ENCODE peak calls at places on chromosomes 1 and 21, in six cellular contexts. V is tibial artery; Z is stomach; X is effector memory CD4-positive, alpha-beta T cell; L is left lung; O is A673. Q is an unnamed sample.

GRCh38 chr1:9886063-9886742 is 23.9 kb downstream of the CTNNBIP1 start:
- DNase-seq in V (no peak), Z (no peak), X (no peak), L (peak), O (peak), Q (no peak)

GRCh38 chr1:36365310-36365895 is 20.3 kb downstream of the STK40 start:
- DNase-seq in V (peak), Z (no peak), X (no peak), L (no peak), O (peak), Q (no peak)

GRCh38 chr1:246978785-246979184 is 29.1 kb downstream of the ZNF695 start:
- DNase-seq in V (no peak), Z (no peak), X (no peak), L (no peak), O (no peak), Q (no peak)

GRCh38 chr1:178060789-178061556 is 32.9 kb upstream of the RASAL2 start:
- DNase-seq in V (no peak), Z (no peak), X (no peak), L (no peak), O (peak), Q (no peak)

GRCh38 chr1:235297579-235297978 is 30.4 kb downstream of the ARID4B start:
- DNase-seq in V (no peak), Z (no peak), X (no peak), L (no peak), O (no peak), Q (peak)

GRCh38 chr1:99003911-99004269 is 771 bp downstream of the PLPPR5 start:
- DNase-seq in V (no peak), Z (no peak), X (no peak), L (peak), O (no peak), Q (no peak)

GRCh38 chr1:92484171-92484471 is 2.6 kb downstream of the GFI1 start:
- DNase-seq in V (no peak), Z (no peak), X (no peak), L (peak), O (no peak), Q (no peak)

GRCh38 chr1:193025218-193025617 is 33.9 kb downstream of the UCHL5 start:
- DNase-seq in V (no peak), Z (no peak), X (no peak), L (no peak), O (no peak), Q (no peak)

GRCh38 chr1:192969091-192969490 is 90.1 kb downstream of the UCHL5 start:
- DNase-seq in V (no peak), Z (no peak), X (no peak), L (no peak), O (no peak), Q (no peak)

GRCh38 chr1:23423415-23424170 is 955 bp downstream of the TCEA3 start:
- DNase-seq in V (no peak), Z (peak), X (no peak), L (peak), O (no peak), Q (no peak)

GRCh38 chr1:43764581-43764980 is 57.2 kb downstream of the ST3GAL3 start:
- DNase-seq in V (no peak), Z (no peak), X (no peak), L (no peak), O (no peak), Q (no peak)

GRCh38 chr1:43766086-43766784 is 58.9 kb downstream of the ST3GAL3 start:
- DNase-seq in V (no peak), Z (no peak), X (no peak), L (no peak), O (peak), Q (no peak)

GRCh38 chr1:43769350-43769908 is 62.1 kb downstream of the ST3GAL3 start:
- DNase-seq in V (no peak), Z (no peak), X (no peak), L (no peak), O (no peak), Q (no peak)

GRCh38 chr1:43768168-43768567 is 60.8 kb downstream of the ST3GAL3 start:
- DNase-seq in V (no peak), Z (no peak), X (no peak), L (no peak), O (no peak), Q (no peak)

GRCh38 chr1:43766818-43767525 is 59.6 kb downstream of the ST3GAL3 start:
- DNase-seq in V (no peak), Z (no peak), X (no peak), L (no peak), O (no peak), Q (no peak)
- H3K4me3 ChIP-seq in V (no peak), Z (no peak), X (no peak), L (no peak), O (no peak), Q (no peak)

DNA sequence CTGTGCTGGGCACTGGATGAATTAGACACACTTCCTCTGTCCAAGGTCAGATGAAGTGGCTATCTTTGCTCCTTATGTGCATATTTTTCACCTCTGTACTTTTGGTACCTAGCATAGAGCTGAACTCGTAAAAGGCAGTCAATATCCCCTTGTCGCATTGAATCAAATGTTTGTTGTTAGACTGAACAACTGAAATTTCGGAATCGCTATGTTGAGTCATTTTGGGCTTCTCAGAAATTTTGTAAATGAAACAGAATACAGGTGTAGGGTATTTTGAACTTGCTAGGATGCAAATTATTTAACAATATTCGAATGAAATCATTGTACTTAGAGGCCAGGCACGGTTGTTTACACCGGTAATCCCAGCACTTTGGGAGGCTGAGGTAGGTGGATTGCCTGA is 48.0 kb downstream of the PDE4B start:
- DNase-seq in V (no peak), Z (no peak), X (no peak), L (no peak), O (no peak), Q (no peak)
- H3K4me3 ChIP-seq in V (no peak), Z (no peak), X (no peak), L (no peak), O (no peak), Q (no peak)

DNA sequence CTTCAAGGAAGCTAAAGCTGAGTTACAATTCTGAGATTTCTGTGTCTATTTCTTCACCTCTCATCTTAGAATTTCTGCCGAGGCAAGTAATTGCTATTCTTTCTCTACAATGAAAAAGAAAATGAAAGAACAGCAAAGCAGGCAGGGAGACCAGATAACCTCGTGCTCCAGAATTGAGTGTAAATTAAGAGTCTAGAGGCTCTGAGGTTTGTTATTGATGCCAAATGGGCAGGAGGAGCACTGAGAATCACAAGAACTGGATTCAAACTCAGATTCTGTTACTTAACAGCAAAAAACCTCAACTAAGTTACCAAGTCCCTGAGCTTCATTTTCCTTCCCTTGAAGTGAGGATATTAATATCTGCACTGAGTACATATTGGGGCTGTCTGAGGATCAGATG is 5.5 kb upstream of the DDR2 start:
- DNase-seq in V (no peak), Z (no peak), X (no peak), L (no peak), O (no peak), Q (no peak)
- H3K4me3 ChIP-seq in V (peak), Z (peak), X (no peak), L (no peak), O (no peak), Q (no peak)

GRCh38 chr21:45404726-45405270 is at the start of gene COL18A1:
- DNase-seq in V (no peak), Z (peak), X (no peak), L (peak), O (peak), Q (no peak)
- H3K4me3 ChIP-seq in V (peak), Z (peak), X (peak), L (peak), O (peak), Q (no peak)

DNA sequence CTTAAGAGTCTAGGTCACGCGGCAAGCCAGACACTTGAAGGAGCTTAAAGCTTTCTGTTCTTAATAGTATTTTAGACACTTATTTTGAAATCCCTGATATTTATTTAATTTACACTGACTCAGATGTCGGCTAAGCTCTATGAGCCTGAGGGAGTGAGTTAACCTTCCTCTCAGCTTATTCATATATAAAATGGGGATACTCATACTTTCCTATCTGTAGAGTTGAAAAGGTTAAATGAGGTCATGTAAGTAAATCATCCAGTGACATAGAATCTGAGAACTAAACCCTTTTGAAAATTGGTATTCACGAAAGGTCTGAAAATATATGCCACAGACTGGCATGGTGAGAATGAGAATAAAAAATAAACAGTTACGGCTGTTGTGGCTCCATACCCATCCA is 1.4 kb upstream of the GPR161 start:
- DNase-seq in V (no peak), Z (no peak), X (no peak), L (no peak), O (no peak), Q (no peak)
- H3K4me3 ChIP-seq in V (no peak), Z (no peak), X (no peak), L (no peak), O (no peak), Q (no peak)

DNA sequence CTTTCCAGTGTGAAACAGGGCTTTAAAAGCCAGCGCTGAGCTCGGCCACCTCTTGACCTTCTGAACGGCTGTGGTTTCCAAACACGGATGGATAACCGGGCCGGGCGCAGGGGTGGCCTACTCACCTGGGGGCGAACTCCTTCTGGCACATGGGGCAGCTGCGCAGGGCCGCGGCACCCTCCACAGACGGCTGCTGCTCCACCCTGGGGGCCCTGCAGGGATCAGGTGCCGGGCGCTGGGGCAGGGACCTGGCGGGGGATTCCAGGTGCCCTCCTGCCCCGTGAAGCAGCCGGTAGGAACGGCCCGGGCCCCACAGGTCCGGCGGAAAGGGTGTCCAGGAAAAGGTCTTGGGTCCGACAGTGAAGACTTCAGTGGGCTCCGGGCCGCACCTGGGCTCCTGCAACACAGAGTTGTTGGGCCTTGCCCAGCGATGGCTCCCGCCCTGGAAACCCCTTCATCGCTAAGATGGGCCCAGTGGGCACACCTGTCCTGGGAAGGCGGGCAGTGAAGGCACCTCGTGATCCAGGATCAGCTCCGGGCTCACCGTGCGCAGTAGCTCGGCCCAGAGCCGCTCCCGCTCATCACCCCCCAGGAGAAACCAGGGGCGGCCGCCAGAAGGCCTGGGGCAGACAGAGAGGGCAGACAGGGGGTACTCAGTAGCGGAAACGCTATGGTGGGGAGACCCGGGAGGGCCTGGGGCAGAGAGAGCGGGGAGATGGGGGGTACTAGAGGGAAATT is 889 bp downstream of the FAAP20 start:
- DNase-seq in V (no peak), Z (no peak), X (no peak), L (no peak), O (no peak), Q (no peak)
- H3K4me3 ChIP-seq in V (peak), Z (peak), X (no peak), L (peak), O (peak), Q (peak)

DNA sequence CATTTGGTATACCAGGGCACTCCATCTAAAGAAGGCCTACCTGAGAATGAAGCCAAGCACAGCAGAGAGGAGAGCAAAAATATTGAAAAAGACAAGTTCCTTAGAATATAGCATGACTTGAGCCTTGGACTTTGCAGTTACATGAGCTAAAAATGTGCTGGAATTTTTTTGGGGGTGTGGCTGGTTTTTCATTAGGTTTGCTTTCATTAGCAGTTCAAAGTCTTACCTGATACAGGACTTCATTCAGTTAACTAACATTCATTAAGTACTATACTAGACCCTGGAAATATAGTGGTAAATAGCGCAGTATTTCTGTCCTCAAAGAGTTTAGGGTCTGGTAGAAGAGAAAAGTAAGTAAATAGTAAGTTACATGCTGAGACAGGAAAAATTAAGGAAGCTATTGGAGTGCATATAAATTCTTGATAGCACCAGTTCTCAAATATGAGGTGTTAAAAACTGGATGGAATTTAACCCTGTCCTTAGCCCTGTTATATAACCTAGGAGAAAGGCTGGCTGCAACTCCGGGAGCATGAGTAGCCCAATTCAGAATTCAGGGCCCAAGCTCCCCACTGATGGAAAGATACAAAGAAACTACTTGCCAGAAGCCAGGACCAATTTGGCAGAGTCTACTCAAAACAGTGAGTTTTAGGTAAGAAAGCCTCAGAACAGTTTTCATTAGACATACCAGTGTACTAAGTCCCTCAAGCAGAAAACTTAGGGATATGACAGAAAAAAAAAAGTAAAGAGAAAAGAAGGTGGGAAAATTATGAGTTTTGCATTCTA is 3.1 kb upstream of the DOCK7 start:
- DNase-seq in V (no peak), Z (no peak), X (no peak), L (no peak), O (no peak), Q (no peak)
- H3K4me3 ChIP-seq in V (no peak), Z (no peak), X (no peak), L (no peak), O (no peak), Q (no peak)

DNA sequence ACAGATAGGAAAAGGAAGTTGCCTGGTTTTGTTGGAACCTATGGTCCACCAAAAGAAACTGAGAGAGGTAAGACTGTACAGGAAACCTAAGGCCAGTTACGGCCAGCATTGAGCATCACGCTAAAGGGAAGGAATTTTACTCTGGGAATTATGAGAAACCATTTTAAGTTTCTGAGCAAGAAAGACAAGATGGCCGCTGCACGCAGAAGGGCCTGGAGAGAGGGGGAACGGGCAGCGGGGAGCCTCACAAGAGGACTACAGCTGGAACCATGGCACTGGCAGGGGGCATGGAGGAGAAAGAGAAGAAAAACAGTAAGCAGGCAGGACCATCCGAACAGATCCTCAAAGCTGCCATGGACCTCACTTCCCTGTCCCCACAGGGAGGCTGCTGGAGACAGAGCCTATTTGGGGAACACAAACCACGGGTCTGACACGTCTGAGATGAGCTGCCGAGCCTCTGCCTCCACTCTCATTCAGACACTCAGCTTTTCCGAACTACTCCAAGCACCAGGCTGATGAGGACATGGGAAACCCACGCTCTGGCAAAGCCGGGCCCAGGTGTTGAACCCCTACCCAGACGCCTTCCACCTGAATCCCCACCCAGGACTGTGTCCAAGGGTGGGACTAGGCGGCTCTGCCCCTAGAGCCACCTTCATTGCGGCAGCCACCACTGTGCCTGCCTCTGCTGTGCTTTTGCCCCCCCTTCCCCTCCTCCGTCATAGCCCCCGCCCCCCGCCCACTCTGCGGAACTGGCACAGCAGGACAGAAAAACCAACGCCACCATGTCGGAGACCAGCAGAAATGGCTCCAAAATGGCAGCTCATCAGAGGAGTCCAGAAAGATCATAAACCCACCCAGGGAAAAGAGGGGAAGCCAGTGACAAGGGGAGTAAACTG is 69.0 kb downstream of the CD46 start:
- DNase-seq in V (peak), Z (no peak), X (no peak), L (no peak), O (no peak), Q (no peak)
- H3K4me3 ChIP-seq in V (peak), Z (peak), X (no peak), L (no peak), O (no peak), Q (peak)

GRCh38 chr1:152886090-152886489 is 8.0 kb downstream of the SMCP start:
- DNase-seq in V (no peak), Z (no peak), X (no peak), L (no peak), O (no peak), Q (no peak)

GRCh38 chr1:152886758-152887409 is 8.8 kb downstream of the SMCP start:
- DNase-seq in V (no peak), Z (no peak), X (no peak), L (no peak), O (no peak), Q (no peak)

GRCh38 chr1:152884506-152884905 is 6.4 kb downstream of the SMCP start:
- DNase-seq in V (no peak), Z (no peak), X (no peak), L (no peak), O (no peak), Q (no peak)

GRCh38 chr1:152884966-152885624 is 7.0 kb downstream of the SMCP start:
- DNase-seq in V (no peak), Z (no peak), X (no peak), L (no peak), O (no peak), Q (no peak)

GRCh38 chr1:152884085-152884484 is 6.0 kb downstream of the SMCP start:
- DNase-seq in V (no peak), Z (no peak), X (no peak), L (no peak), O (no peak), Q (no peak)
- H3K4me3 ChIP-seq in V (no peak), Z (no peak), X (no peak), L (no peak), O (no peak), Q (no peak)